ENCODE peak calls at places on chromosome 22, in four cellular contexts. A, R, T and C are unnamed samples.

GRCh38 chr22:21038405-21038804 is 6.0 kb upstream of the SLC7A4 start:
- DNase-seq in R (no peak), A (peak), T (no peak), C (no peak)

GRCh38 chr22:21943571-21944448 is 8.8 kb downstream of the PPM1F start:
- DNase-seq in T (no peak), R (no peak), A (no peak), C (no peak)

GRCh38 chr22:19889951-19890350 is 35.3 kb upstream of the GNB1L start:
- DNase-seq in R (no peak), T (no peak), A (no peak), C (no peak)

GRCh38 chr22:40310081-40310770 is 36.1 kb upstream of the ADSL start:
- DNase-seq in R (no peak), T (no peak), A (peak), C (no peak)

GRCh38 chr22:25942989-25943411 is 201.0 kb downstream of the MYO18B start:
- DNase-seq in A (no peak), R (no peak), T (no peak), C (peak)

GRCh38 chr22:48923909-48924475 is 903.7 kb downstream of the BRD1 start:
- DNase-seq in A (no peak), T (no peak), R (no peak), C (no peak)

GRCh38 chr22:21015051-21016006 is at the start of gene P2RX6:
- DNase-seq in R (no peak), A (peak), T (no peak), C (peak)

GRCh38 chr22:40588726-40589125 is 47.8 kb downstream of the MRTFA start:
- DNase-seq in T (no peak), R (no peak), A (no peak), C (peak)

GRCh38 chr22:26713823-26714449 is 56.5 kb downstream of the MIAT start:
- DNase-seq in A (peak), T (no peak), R (no peak), C (peak)

GRCh38 chr22:37454857-37455686 is 27.8 kb upstream of the ELFN2 start:
- DNase-seq in R (no peak), T (no peak), A (peak), C (peak)

GRCh38 chr22:31625661-31626426 is 36.2 kb downstream of the PISD start:
- DNase-seq in T (no peak), A (peak), R (no peak), C (no peak)

GRCh38 chr22:36258750-36259619 is 6.1 kb downstream of the APOL1 start:
- DNase-seq in R (no peak), T (no peak), A (peak), C (peak)
- H3K4me3 ChIP-seq in R (no peak), T (no peak), A (no peak), C (no peak)

GRCh38 chr22:23068832-23069385 is 1.4 kb upstream of the GNAZ start:
- DNase-seq in A (no peak), R (no peak), T (no peak), C (no peak)
- H3K4me3 ChIP-seq in A (no peak), R (no peak), T (no peak), C (no peak)

GRCh38 chr22:45504703-45505341 is 2.1 kb downstream of the FBLN1 start:
- DNase-seq in R (no peak), A (peak), T (no peak), C (peak)

GRCh38 chr22:45503071-45503815 is 560 bp downstream of the FBLN1 start:
- DNase-seq in T (no peak), A (no peak), R (no peak), C (peak)

GRCh38 chr22:45505991-45506743 is 3.5 kb downstream of the FBLN1 start:
- DNase-seq in A (no peak), R (no peak), T (no peak), C (no peak)

GRCh38 chr22:45502215-45503070 is at the start of gene FBLN1:
- DNase-seq in T (no peak), R (no peak), A (peak), C (peak)

DNA sequence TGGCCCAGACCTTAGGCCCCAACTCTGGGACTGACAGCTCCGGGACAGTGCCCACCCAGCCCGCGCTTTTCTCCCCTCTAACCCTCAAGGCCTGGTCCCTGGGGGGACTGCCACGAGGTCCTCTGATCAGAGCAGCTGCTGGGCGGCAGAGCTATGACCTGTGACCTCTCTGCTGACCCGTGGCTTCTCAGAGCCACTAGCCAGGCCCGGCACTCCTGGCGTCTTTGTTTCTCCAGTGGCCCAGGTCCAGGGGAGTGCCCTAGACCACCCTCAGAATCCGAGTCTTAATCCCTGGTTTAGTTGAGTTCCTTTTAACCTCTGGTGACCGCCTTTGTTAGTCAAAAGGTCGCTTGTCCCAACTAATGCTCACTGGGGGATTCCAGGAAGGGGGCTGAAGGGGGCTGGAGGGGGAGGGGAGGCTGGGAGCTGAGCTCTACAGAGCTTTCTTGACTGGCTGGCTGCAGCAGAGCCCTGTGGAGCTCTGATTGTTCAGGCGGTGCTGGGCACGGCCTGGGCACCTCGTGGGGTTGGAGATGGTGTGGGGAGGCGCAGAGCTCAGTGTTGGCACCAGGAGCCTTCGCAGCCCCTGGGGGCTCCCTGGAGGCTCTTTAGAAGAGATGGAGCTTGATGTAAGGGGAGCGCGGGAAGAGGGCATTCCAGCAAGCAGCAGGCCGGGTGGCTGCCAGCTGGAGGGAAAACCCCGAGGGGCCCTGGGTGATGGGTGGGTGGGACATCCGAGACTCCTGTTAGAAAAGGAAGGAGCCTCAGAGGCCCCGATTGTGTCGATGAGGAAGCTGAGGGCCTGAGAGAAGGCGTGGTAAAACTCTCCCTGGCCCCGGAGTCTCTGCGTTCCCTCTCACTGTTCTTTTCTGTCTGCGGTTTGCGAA is 1.4 kb downstream of the FBLN1 start:
- DNase-seq in A (peak), T (no peak), R (peak), C (peak)
- H3K4me3 ChIP-seq in A (peak), T (no peak), R (peak), C (peak)

GRCh38 chr22:46457502-46458488 is 79.6 kb downstream of the CELSR1 start:
- DNase-seq in R (no peak), T (no peak), A (peak), C (no peak)
- H3K4me3 ChIP-seq in R (no peak), T (no peak), A (no peak), C (no peak)

GRCh38 chr22:24099661-24100060 is 81.6 kb upstream of the SUSD2 start:
- DNase-seq in R (no peak), T (no peak), A (no peak), C (no peak)
- H3K4me3 ChIP-seq in R (no peak), T (no peak), A (no peak), C (no peak)

GRCh38 chr22:17694193-17694592 is 55.6 kb downstream of the BCL2L13 start:
- DNase-seq in T (no peak), A (peak), R (no peak), C (no peak)
- H3K4me3 ChIP-seq in T (no peak), A (no peak), R (no peak), C (no peak)

DNA sequence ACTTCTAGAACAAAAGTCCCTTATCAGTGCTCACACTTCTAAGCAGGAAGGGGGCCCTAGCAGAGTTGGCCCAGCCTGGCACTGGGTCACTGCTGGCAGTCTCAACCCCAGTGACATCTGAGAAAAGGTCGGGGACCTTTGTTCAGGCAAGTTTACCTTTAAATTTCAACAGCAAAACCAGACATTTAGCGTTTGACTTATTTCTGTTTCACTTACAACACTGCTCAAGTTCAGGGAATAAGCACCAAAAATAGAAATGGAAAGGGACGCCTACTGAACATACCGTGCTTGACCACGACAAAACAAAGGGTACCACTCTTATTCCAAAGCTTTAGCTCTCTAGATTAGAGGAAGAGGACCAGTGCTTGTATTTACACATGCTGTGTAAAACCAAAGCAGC is 26.2 kb downstream of the PITPNB start:
- DNase-seq in A (no peak), R (no peak), T (no peak), C (no peak)
- H3K4me3 ChIP-seq in A (no peak), R (no peak), T (no peak), C (no peak)

GRCh38 chr22:50298937-50299656 is 8.3 kb downstream of the PLXNB2 start:
- DNase-seq in T (no peak), R (no peak), A (no peak), C (peak)
- H3K4me3 ChIP-seq in T (no peak), R (no peak), A (peak), C (peak)